ENCODE peak calls at places on chromosomes 4 and X, in eight cellular contexts. One of them, this sample, is unnamed.

GRCh38 chr4:7371122-7371941 is 63.4 kb downstream of the PSAPL1 start:
- DNase-seq in IMR-90: peak; percentile 33
- DNase-seq in A549: no peak
- DNase-seq in PC-9: no peak
- DNase-seq in GM23338: peak; percentile 21
- DNase-seq in K562: no peak
- DNase-seq in SK-N-SH: no peak
- DNase-seq in HCT116: no peak
- DNase-seq in this sample: no peak

GRCh38 chrX:78839711-78840110 is 92.2 kb downstream of the LPAR4 start:
- DNase-seq in GM23338: no peak
- DNase-seq in HCT116: no peak
- DNase-seq in IMR-90: no peak
- DNase-seq in SK-N-SH: no peak
- DNase-seq in PC-9: no peak
- DNase-seq in K562: no peak
- DNase-seq in A549: no peak
- DNase-seq in this sample: no peak

GRCh38 chr4:158962396-158962795 is 140.5 kb upstream of the RAPGEF2 start:
- DNase-seq in HCT116: no peak
- DNase-seq in SK-N-SH: no peak
- DNase-seq in IMR-90: no peak
- DNase-seq in K562: no peak
- DNase-seq in A549: no peak
- DNase-seq in GM23338: peak; percentile 27
- DNase-seq in PC-9: no peak
- DNase-seq in this sample: no peak

GRCh38 chr4:188735082-188735481 is 595.8 kb downstream of the TRIML1 start:
- DNase-seq in PC-9: no peak
- DNase-seq in SK-N-SH: no peak
- DNase-seq in K562: no peak
- DNase-seq in IMR-90: no peak
- DNase-seq in HCT116: no peak
- DNase-seq in A549: no peak
- DNase-seq in GM23338: no peak
- DNase-seq in this sample: no peak

GRCh38 chrX:39112143-39112542 is 310.9 kb downstream of the MID1IP1 start:
- DNase-seq in GM23338: no peak
- DNase-seq in A549: no peak
- DNase-seq in PC-9: no peak
- DNase-seq in SK-N-SH: no peak
- DNase-seq in K562: no peak
- DNase-seq in IMR-90: no peak
- DNase-seq in HCT116: no peak
- DNase-seq in this sample: no peak

GRCh38 chr4:175412744-175413143 is 399.3 kb downstream of the GPM6A start:
- DNase-seq in HCT116: no peak
- DNase-seq in A549: no peak
- DNase-seq in SK-N-SH: no peak
- DNase-seq in GM23338: no peak
- DNase-seq in PC-9: no peak
- DNase-seq in K562: no peak
- DNase-seq in IMR-90: peak; percentile 63
- DNase-seq in this sample: no peak

GRCh38 chrX:3191821-3192220 is 150.6 kb downstream of the ARSF start:
- DNase-seq in IMR-90: peak; percentile 25
- DNase-seq in PC-9: no peak
- DNase-seq in HCT116: no peak
- DNase-seq in SK-N-SH: no peak
- DNase-seq in K562: no peak
- DNase-seq in GM23338: no peak
- DNase-seq in A549: no peak
- DNase-seq in this sample: no peak

GRCh38 chrX:122517781-122518180 is 666.3 kb upstream of the GRIA3 start:
- DNase-seq in HCT116: no peak
- DNase-seq in K562: no peak
- DNase-seq in A549: no peak
- DNase-seq in PC-9: no peak
- DNase-seq in IMR-90: peak; percentile 4
- DNase-seq in SK-N-SH: no peak
- DNase-seq in GM23338: no peak
- DNase-seq in this sample: no peak

GRCh38 chr4:129342820-129343219 is 246.9 kb downstream of the C4orf33 start:
- DNase-seq in A549: peak; percentile 23
- DNase-seq in PC-9: no peak
- DNase-seq in SK-N-SH: no peak
- DNase-seq in HCT116: no peak
- DNase-seq in GM23338: no peak
- DNase-seq in K562: no peak
- DNase-seq in IMR-90: peak; percentile 67
- DNase-seq in this sample: no peak

GRCh38 chrX:63387411-63387810 is 36.3 kb upstream of the SPIN4 start:
- DNase-seq in HCT116: no peak
- DNase-seq in GM23338: no peak
- DNase-seq in K562: no peak
- DNase-seq in SK-N-SH: no peak
- DNase-seq in PC-9: no peak
- DNase-seq in IMR-90: no peak
- DNase-seq in A549: no peak
- DNase-seq in this sample: no peak

GRCh38 chr4:68447201-68447600 is at the start of gene TMPRSS11E:
- DNase-seq in SK-N-SH: no peak
- DNase-seq in A549: no peak
- DNase-seq in HCT116: peak; percentile 26
- DNase-seq in K562: no peak
- DNase-seq in GM23338: no peak
- DNase-seq in IMR-90: no peak
- DNase-seq in PC-9: no peak
- DNase-seq in this sample: no peak

GRCh38 chrX:134241960-134242619 is 5.1 kb downstream of the CCDC160 start:
- DNase-seq in IMR-90: no peak
- DNase-seq in GM23338: peak; percentile 22
- DNase-seq in A549: no peak
- DNase-seq in HCT116: no peak
- DNase-seq in PC-9: no peak
- DNase-seq in K562: no peak
- DNase-seq in SK-N-SH: no peak
- DNase-seq in this sample: no peak

GRCh38 chr4:170008801-170009200 is 17.4 kb downstream of the MFAP3L start:
- DNase-seq in GM23338: no peak
- DNase-seq in HCT116: no peak
- DNase-seq in PC-9: no peak
- DNase-seq in A549: no peak
- DNase-seq in K562: no peak
- DNase-seq in SK-N-SH: no peak
- DNase-seq in IMR-90: no peak
- DNase-seq in this sample: no peak

GRCh38 chrX:74980802-74981201 is 55.5 kb upstream of the NEXMIF start:
- DNase-seq in PC-9: no peak
- DNase-seq in IMR-90: no peak
- DNase-seq in K562: no peak
- DNase-seq in GM23338: no peak
- DNase-seq in A549: no peak
- DNase-seq in SK-N-SH: no peak
- DNase-seq in HCT116: no peak
- DNase-seq in this sample: no peak

GRCh38 chr4:25608644-25609043 is 47.0 kb upstream of the SLC34A2 start:
- DNase-seq in K562: no peak
- DNase-seq in IMR-90: no peak
- DNase-seq in GM23338: no peak
- DNase-seq in PC-9: no peak
- DNase-seq in SK-N-SH: no peak
- DNase-seq in HCT116: no peak
- DNase-seq in A549: no peak
- DNase-seq in this sample: no peak

GRCh38 chrX:123807825-123808416 is 51.9 kb upstream of the XIAP start:
- DNase-seq in K562: peak; percentile 33
- DNase-seq in SK-N-SH: no peak
- DNase-seq in PC-9: no peak
- DNase-seq in A549: no peak
- DNase-seq in IMR-90: peak; percentile 32
- DNase-seq in GM23338: no peak
- DNase-seq in HCT116: no peak
- DNase-seq in this sample: no peak

GRCh38 chr4:113057891-113058290 is 8.4 kb downstream of the ANK2 start:
- DNase-seq in PC-9: peak; percentile 7
- DNase-seq in HCT116: peak; percentile 7
- DNase-seq in IMR-90: no peak
- DNase-seq in SK-N-SH: no peak
- DNase-seq in GM23338: no peak
- DNase-seq in K562: no peak
- DNase-seq in A549: peak; percentile 11
- DNase-seq in this sample: no peak

GRCh38 chr4:166635367-166635766 is 598.9 kb downstream of the SPOCK3 start:
- DNase-seq in SK-N-SH: no peak
- DNase-seq in IMR-90: no peak
- DNase-seq in A549: no peak
- DNase-seq in HCT116: no peak
- DNase-seq in GM23338: no peak
- DNase-seq in PC-9: no peak
- DNase-seq in K562: no peak
- DNase-seq in this sample: no peak

GRCh38 chr4:9904976-9905587 is 116.2 kb downstream of the SLC2A9 start:
- DNase-seq in PC-9: no peak
- DNase-seq in K562: no peak
- DNase-seq in HCT116: no peak
- DNase-seq in SK-N-SH: no peak
- DNase-seq in GM23338: no peak
- DNase-seq in A549: no peak
- DNase-seq in IMR-90: peak; percentile 1
- DNase-seq in this sample: no peak

GRCh38 chr4:128596844-128597243 is 212.7 kb upstream of the JADE1 start:
- DNase-seq in HCT116: no peak
- DNase-seq in GM23338: no peak
- DNase-seq in K562: no peak
- DNase-seq in A549: peak; percentile 65
- DNase-seq in PC-9: no peak
- DNase-seq in IMR-90: peak; percentile 46
- DNase-seq in SK-N-SH: no peak
- DNase-seq in this sample: no peak

GRCh38 chrX:138191998-138192397 is 519.5 kb downstream of the FGF13 start:
- DNase-seq in HCT116: no peak
- DNase-seq in K562: peak; percentile 20
- DNase-seq in PC-9: peak; percentile 2
- DNase-seq in A549: peak; percentile 32
- DNase-seq in IMR-90: peak; percentile 19
- DNase-seq in GM23338: peak; percentile 61
- DNase-seq in SK-N-SH: peak; percentile 1
- DNase-seq in this sample: peak; percentile 4
- TF ChIP-seq CTCF in HCT116: no peak
- TF ChIP-seq CTCF in K562: peak; percentile 29
- TF ChIP-seq CTCF in PC-9: peak; percentile 72
- TF ChIP-seq CTCF in A549: peak; percentile 37
- TF ChIP-seq CTCF in IMR-90: peak; percentile 48
- TF ChIP-seq CTCF in GM23338: peak; percentile 80
- TF ChIP-seq CTCF in SK-N-SH: peak; percentile 61
- TF ChIP-seq CTCF in this sample: peak; percentile 49

GRCh38 chr4:109848501-109848900 is 594 bp downstream of the LRIT3 start:
- DNase-seq in A549: no peak
- DNase-seq in K562: no peak
- DNase-seq in PC-9: no peak
- DNase-seq in HCT116: no peak
- DNase-seq in IMR-90: no peak
- DNase-seq in SK-N-SH: no peak
- DNase-seq in GM23338: no peak
- DNase-seq in this sample: no peak
- H3K4me2 ChIP-seq in A549: no peak overlapping the region
- H3K4me2 ChIP-seq in K562: no peak overlapping the region
- H3K4me2 ChIP-seq in PC-9: no peak overlapping the region
- H3K4me2 ChIP-seq in HCT116: no peak overlapping the region
- H3K4me2 ChIP-seq in IMR-90: no peak overlapping the region
- H3K4me2 ChIP-seq in SK-N-SH: no peak overlapping the region
- H3K4me2 ChIP-seq in GM23338: no peak overlapping the region
- H3K4me2 ChIP-seq in this sample: no peak overlapping the region

GRCh38 chr4:29734343-29734742 is 985.8 kb upstream of the PCDH7 start:
- DNase-seq in PC-9: no peak
- DNase-seq in A549: no peak
- DNase-seq in GM23338: no peak
- DNase-seq in SK-N-SH: no peak
- DNase-seq in HCT116: no peak
- DNase-seq in K562: no peak
- DNase-seq in IMR-90: no peak
- DNase-seq in this sample: no peak
- H3K4me1 ChIP-seq in PC-9: no peaks in the 10 kb centered on the region
- H3K4me1 ChIP-seq in A549: no peaks in the 10 kb centered on the region
- H3K4me1 ChIP-seq in GM23338: no peaks in the 10 kb centered on the region
- H3K4me1 ChIP-seq in SK-N-SH: no peaks in the 10 kb centered on the region
- H3K4me1 ChIP-seq in HCT116: no peaks in the 10 kb centered on the region
- H3K4me1 ChIP-seq in K562: no peaks in the 10 kb centered on the region
- H3K4me1 ChIP-seq in IMR-90: no peaks in the 10 kb centered on the region
- H3K4me1 ChIP-seq in this sample: no peaks in the 10 kb centered on the region

GRCh38 chr4:24196785-24197184 is 306.9 kb upstream of the PPARGC1A start:
- DNase-seq in HCT116: no peak
- DNase-seq in K562: no peak
- DNase-seq in PC-9: no peak
- DNase-seq in IMR-90: no peak
- DNase-seq in A549: no peak
- DNase-seq in GM23338: no peak
- DNase-seq in SK-N-SH: no peak
- DNase-seq in this sample: no peak

GRCh38 chr4:24197891-24198290 is 308.0 kb upstream of the PPARGC1A start:
- DNase-seq in K562: no peak
- DNase-seq in HCT116: no peak
- DNase-seq in PC-9: no peak
- DNase-seq in A549: no peak
- DNase-seq in IMR-90: peak; percentile 4
- DNase-seq in SK-N-SH: no peak
- DNase-seq in GM23338: peak; percentile 18
- DNase-seq in this sample: no peak

GRCh38 chr4:24192018-24192641 is 302.3 kb upstream of the PPARGC1A start:
- DNase-seq in SK-N-SH: no peak
- DNase-seq in K562: no peak
- DNase-seq in PC-9: no peak
- DNase-seq in A549: no peak
- DNase-seq in GM23338: no peak
- DNase-seq in HCT116: no peak
- DNase-seq in IMR-90: no peak
- DNase-seq in this sample: no peak

DNA sequence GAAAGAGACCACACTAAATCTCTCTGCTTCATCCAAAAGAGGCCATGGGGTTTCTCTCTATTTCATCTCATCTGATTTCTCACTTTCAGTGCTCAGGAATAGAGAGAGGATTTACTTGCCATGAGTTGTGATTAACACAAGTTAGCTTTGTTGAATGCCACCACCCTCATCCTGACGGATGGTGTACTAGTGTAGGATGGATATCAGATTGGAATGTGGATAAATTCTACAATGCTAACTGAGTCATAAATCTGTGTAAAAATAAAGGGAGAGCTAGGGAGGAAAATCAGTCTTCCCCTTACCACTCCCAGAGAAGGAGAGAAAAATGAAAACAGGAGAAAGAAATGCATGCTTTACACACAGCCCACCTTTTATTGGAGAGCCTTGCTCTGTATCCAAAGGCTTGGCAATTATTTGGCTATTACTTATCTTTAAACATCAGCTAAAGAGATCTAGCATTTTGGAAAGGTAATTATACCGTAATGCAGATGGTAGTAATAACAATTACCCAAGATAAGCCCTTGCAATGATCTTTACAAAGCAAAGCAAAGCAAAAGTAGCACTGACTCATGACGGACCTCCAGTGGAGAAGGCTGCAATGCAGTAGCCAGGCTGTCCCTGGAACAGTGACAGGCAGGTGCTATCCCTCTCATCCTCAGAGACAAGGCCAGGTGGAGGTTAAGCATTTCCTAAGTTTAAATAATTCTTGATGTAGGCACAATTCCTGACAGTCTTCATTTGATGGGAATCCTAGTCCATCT is 306.3 kb upstream of the PPARGC1A start:
- DNase-seq in SK-N-SH: no peak
- DNase-seq in PC-9: no peak
- DNase-seq in IMR-90: peak; percentile 15
- DNase-seq in HCT116: no peak
- DNase-seq in K562: no peak
- DNase-seq in A549: no peak
- DNase-seq in GM23338: peak; percentile 18
- DNase-seq in this sample: no peak
- TF ChIP-seq CTCF in SK-N-SH: no peak
- TF ChIP-seq CTCF in PC-9: no peak
- TF ChIP-seq CTCF in IMR-90: no peak
- TF ChIP-seq CTCF in HCT116: no peak
- TF ChIP-seq CTCF in K562: no peak
- TF ChIP-seq CTCF in A549: no peak
- TF ChIP-seq CTCF in GM23338: no peak
- TF ChIP-seq CTCF in this sample: no peak